ENCODE peak calls at places on chromosomes 6 and 20, in eight cellular contexts. Z is BJ, P is HEK293T, E is SK-MEL-5, W is HTR-8/SVneo, J is NCI-H1105, S is kidney tubule cell, Y is WERI-Rb-1. H is an unnamed sample.

GRCh38 chr6:30775104-30775503 is 30.8 kb upstream of the IER3 start:
- DNase-seq in Y (no peak), E (no peak), W (no peak), J (no peak), S (no peak), Z (no peak), P (no peak), H (no peak)

GRCh38 chr20:42779216-42779615 is 410.5 kb downstream of the PTPRT start:
- DNase-seq in Z (no peak), E (no peak), S (peak), Y (no peak), J (no peak), W (no peak), P (no peak), H (no peak)

GRCh38 chr6:106089981-106090380 is 3.8 kb downstream of the PRDM1 start:
- DNase-seq in Z (no peak), E (peak), P (no peak), S (no peak), J (no peak), W (no peak), Y (no peak), H (no peak)

GRCh38 chr20:49742948-49743347 is 29.3 kb upstream of the B4GALT5 start:
- DNase-seq in J (no peak), Z (no peak), E (no peak), P (no peak), S (no peak), W (no peak), Y (no peak), H (no peak)

GRCh38 chr6:50087231-50087954 is 37.7 kb upstream of the DEFB112 start:
- DNase-seq in J (no peak), P (no peak), W (peak), Z (peak), S (peak), E (peak), Y (no peak), H (peak)

GRCh38 chr20:4876731-4877130 is 124.6 kb downstream of the SLC23A2 start:
- DNase-seq in S (peak), E (no peak), Y (no peak), J (no peak), Z (no peak), P (no peak), W (no peak), H (no peak)

GRCh38 chr6:79377047-79377446 is 142.6 kb upstream of the HMGN3 start:
- DNase-seq in J (no peak), E (no peak), P (no peak), W (no peak), Z (no peak), S (peak), Y (no peak), H (no peak)

GRCh38 chr6:36378936-36379335 is 8.5 kb downstream of the ETV7 start:
- DNase-seq in S (no peak), Z (no peak), P (no peak), Y (no peak), W (no peak), E (no peak), J (no peak), H (no peak)

GRCh38 chr6:163133691-163134090 is 280.8 kb upstream of the QKI start:
- DNase-seq in Y (no peak), J (no peak), E (no peak), S (no peak), W (no peak), Z (no peak), P (no peak), H (no peak)

GRCh38 chr6:35230498-35230897 is 16.7 kb downstream of the SCUBE3 start:
- DNase-seq in P (no peak), E (no peak), S (no peak), Z (no peak), J (no peak), W (no peak), Y (no peak), H (no peak)

GRCh38 chr6:99189823-99190721 is 159.4 kb downstream of the FAXC start:
- DNase-seq in J (no peak), W (no peak), Z (no peak), P (no peak), Y (no peak), E (no peak), S (no peak), H (no peak)

GRCh38 chr20:57685134-57685851 is 24.5 kb downstream of the PMEPA1 start:
- DNase-seq in Y (no peak), Z (no peak), P (no peak), J (peak), W (no peak), S (no peak), E (peak), H (no peak)

GRCh38 chr6:63538550-63538949 is 33.7 kb upstream of the LOC128125822 start:
- DNase-seq in S (no peak), Z (no peak), Y (no peak), J (no peak), P (no peak), E (no peak), W (no peak), H (no peak)

GRCh38 chr6:105042648-105043047 is 85.7 kb downstream of the LIN28B start:
- DNase-seq in Y (no peak), W (no peak), E (no peak), Z (no peak), S (no peak), P (no peak), J (no peak), H (no peak)

GRCh38 chr6:84870693-84871092 is 106.3 kb upstream of the TBX18 start:
- DNase-seq in S (no peak), P (no peak), J (no peak), W (no peak), Z (no peak), E (no peak), Y (no peak), H (no peak)

GRCh38 chr6:25337004-25337403 is 57.8 kb downstream of the CARMIL1 start:
- DNase-seq in J (no peak), Z (no peak), S (peak), W (no peak), Y (no peak), E (no peak), P (no peak), H (no peak)

GRCh38 chr6:24524801-24525200 is 30.0 kb downstream of the ALDH5A1 start:
- DNase-seq in Z (no peak), S (peak), Y (peak), E (peak), W (peak), J (peak), P (peak), H (peak)

GRCh38 chr6:115643762-115644161 is 416.9 kb downstream of the FRK start:
- DNase-seq in W (peak), E (peak), Z (no peak), J (no peak), P (peak), S (peak), Y (no peak), H (peak)

GRCh38 chr6:151891524-151891923 is 84.0 kb downstream of the ESR1 start:
- DNase-seq in Y (no peak), Z (no peak), J (no peak), P (no peak), W (no peak), S (no peak), E (no peak), H (no peak)

GRCh38 chr6:154277578-154278128 is 79.0 kb downstream of the IPCEF1 start:
- DNase-seq in Y (no peak), W (no peak), S (no peak), P (no peak), Z (no peak), J (no peak), E (no peak), H (no peak)

GRCh38 chr6:33249732-33250625 is 21.7 kb downstream of the VPS52 start:
- DNase-seq in S (peak), E (no peak), J (no peak), Y (peak), W (no peak), P (no peak), Z (peak), H (peak)

GRCh38 chr6:116190550-116190949 is 63.3 kb downstream of the TSPYL4 start:
- DNase-seq in Z (peak), E (no peak), W (no peak), S (peak), Y (no peak), P (no peak), J (no peak), H (peak)

GRCh38 chr6:87334683-87335082 is 5.6 kb upstream of the GJB7 start:
- DNase-seq in Y (no peak), S (no peak), Z (peak), E (no peak), P (no peak), W (no peak), J (no peak), H (no peak)

GRCh38 chr20:20894280-20894679 is 181.8 kb upstream of the RALGAPA2 start:
- DNase-seq in E (peak), J (no peak), Y (no peak), W (no peak), P (no peak), S (no peak), Z (no peak), H (no peak)

GRCh38 chr20:43910564-43910963 is 4.1 kb upstream of the TOX2 start:
- DNase-seq in P (no peak), W (no peak), S (no peak), Z (no peak), Y (no peak), J (no peak), E (no peak), H (no peak)

GRCh38 chr6:64325093-64325492 is 689.5 kb downstream of the PHF3 start:
- DNase-seq in P (no peak), Z (no peak), W (no peak), S (no peak), E (no peak), J (no peak), Y (no peak), H (no peak)

GRCh38 chr6:141212296-141212695 is 920.4 kb upstream of the GJE1 start:
- DNase-seq in J (no peak), P (no peak), W (no peak), Z (no peak), E (peak), S (peak), Y (no peak), H (no peak)

GRCh38 chr6:89509719-89510339 is 76.9 kb downstream of the ANKRD6 start:
- DNase-seq in S (no peak), P (no peak), J (peak), Z (no peak), W (no peak), Y (no peak), E (peak), H (no peak)

GRCh38 chr6:155247618-155248017 is 16.2 kb upstream of the CLDN20 start:
- DNase-seq in S (peak), J (no peak), W (no peak), E (no peak), P (no peak), Z (no peak), Y (no peak), H (no peak)

GRCh38 chr6:154805288-154805911 is 72.2 kb downstream of the SCAF8 start:
- DNase-seq in E (peak), Y (no peak), W (peak), S (peak), P (peak), J (peak), Z (no peak), H (no peak)

GRCh38 chr20:62141397-62142251 is 1.6 kb downstream of the PSMA7 start:
- DNase-seq in J (no peak), Z (no peak), E (peak), S (peak), P (peak), W (no peak), Y (no peak), H (no peak)

GRCh38 chr20:48489046-48489463 is 338.7 kb downstream of the PREX1 start:
- DNase-seq in Y (no peak), S (no peak), Z (no peak), P (no peak), E (no peak), J (no peak), W (no peak), H (no peak)

GRCh38 chr20:46695888-46696287 is 6.6 kb upstream of the TP53RK start:
- DNase-seq in P (no peak), S (no peak), E (peak), Z (peak), Y (no peak), J (no peak), W (no peak), H (peak)

GRCh38 chr6:25027221-25027916 is 91.6 kb upstream of the RIPOR2 start:
- DNase-seq in Y (no peak), W (no peak), J (no peak), S (no peak), E (no peak), Z (no peak), P (no peak), H (no peak)

GRCh38 chr6:20198764-20199174 is 13.5 kb downstream of the MBOAT1 start:
- DNase-seq in W (no peak), S (no peak), E (no peak), P (no peak), Y (no peak), Z (no peak), J (no peak), H (no peak)

GRCh38 chr6:85065831-85066230 is 301.4 kb upstream of the TBX18 start:
- DNase-seq in Y (no peak), P (no peak), Z (no peak), W (no peak), E (no peak), S (no peak), J (no peak), H (peak)

GRCh38 chr6:136173519-136174507 is 76.3 kb downstream of the MTFR2 start:
- DNase-seq in P (no peak), Y (no peak), E (peak), J (no peak), Z (no peak), W (peak), S (no peak), H (no peak)

GRCh38 chr20:31260326-31260932 is 3.0 kb downstream of the DEFB115 start:
- DNase-seq in S (peak), W (no peak), E (peak), Z (no peak), Y (peak), P (peak), J (peak), H (no peak)